ENCODE peak calls at places on chromosomes 6 and 20, in eight cellular contexts. O is stimulated activated CD4-positive, alpha-beta T cell treated with anti-CD3 and anti-CD28 coated beads, Interleukin-1b, Interleukin-23, amount 100 ng/mL, for 1 hour; A is CMK; X is stimulated activated CD8-positive, alpha-beta memory T cell treated with anti-CD3 and anti-CD28 coated beads, Interleukin-7, amount 100 ng/mL, for 1 hour; M is NCI-H146; W is fibroblast of pulmonary artery; N is GM13977; J is M059J. G is an unnamed sample.

GRCh38 chr6:108651781-108652227 is 91.1 kb downstream of the FOXO3 start:
- DNase-seq in N (no peak), W (peak), M (no peak), O (no peak), X (no peak), J (peak), A (no peak), G (peak)

GRCh38 chr6:90739339-90739738 is 152.5 kb upstream of the MAP3K7 start:
- DNase-seq in O (no peak), X (no peak), A (no peak), N (no peak), M (no peak), W (no peak), J (no peak), G (no peak)

GRCh38 chr6:147207351-147207750 is 3.1 kb downstream of the STXBP5 start:
- DNase-seq in X (no peak), A (no peak), W (peak), N (no peak), O (no peak), M (no peak), J (no peak), G (no peak)

GRCh38 chr20:58014628-58015315 is 213.7 kb downstream of the ANKRD60 start:
- DNase-seq in X (no peak), N (no peak), J (peak), M (no peak), O (no peak), A (no peak), W (no peak), G (no peak)

GRCh38 chr6:146582857-146583256 is 15.9 kb upstream of the ADGB start:
- DNase-seq in X (no peak), M (no peak), W (peak), N (no peak), A (no peak), J (peak), O (no peak), G (peak)

GRCh38 chr20:33835773-33836172 is 24.6 kb downstream of the CHMP4B start:
- DNase-seq in W (peak), A (no peak), J (no peak), X (no peak), N (no peak), O (no peak), M (no peak), G (peak)

GRCh38 chr20:17735206-17735804 is 35.5 kb downstream of the BANF2 start:
- DNase-seq in J (peak), W (peak), N (no peak), X (no peak), A (no peak), M (no peak), O (no peak), G (no peak)

GRCh38 chr6:139482184-139482751 is 107.8 kb upstream of the CITED2 start:
- DNase-seq in X (no peak), W (peak), O (no peak), A (no peak), M (no peak), N (no peak), J (no peak), G (no peak)

GRCh38 chr6:114101255-114101654 is 130.3 kb upstream of the HDAC2 start:
- DNase-seq in J (no peak), O (no peak), W (no peak), X (no peak), A (no peak), N (no peak), M (no peak), G (no peak)

GRCh38 chr20:59153355-59153681 is 10.3 kb upstream of the ZNF831 start:
- DNase-seq in N (no peak), A (no peak), X (no peak), M (no peak), W (no peak), J (no peak), O (no peak), G (peak)

GRCh38 chr6:42426191-42426590 is 25.5 kb downstream of the TRERF1 start:
- DNase-seq in X (no peak), W (no peak), J (no peak), M (no peak), N (no peak), A (no peak), O (no peak), G (no peak)

GRCh38 chr20:47686545-47686944 is 98.7 kb downstream of the SULF2 start:
- DNase-seq in J (peak), N (no peak), W (peak), X (no peak), M (peak), A (no peak), O (no peak), G (no peak)

GRCh38 chr6:148508401-148509151 is 165.9 kb downstream of the SASH1 start:
- DNase-seq in X (no peak), O (no peak), W (peak), M (no peak), A (no peak), J (peak), N (no peak), G (no peak)

GRCh38 chr6:2611092-2611491 is 139.6 kb downstream of the MYLK4 start:
- DNase-seq in M (no peak), A (no peak), X (no peak), O (no peak), N (no peak), J (peak), W (peak), G (no peak)

GRCh38 chr6:154580397-154581135 is 70.1 kb upstream of the CNKSR3 start:
- DNase-seq in O (no peak), N (no peak), W (no peak), A (no peak), X (no peak), M (no peak), J (peak), G (no peak)

GRCh38 chr6:24394777-24395437 is 7.8 kb upstream of the MRS2 start:
- DNase-seq in X (no peak), A (no peak), M (no peak), N (no peak), W (peak), O (no peak), J (peak), G (no peak)

GRCh38 chr20:40807771-40808170 is 118.7 kb upstream of the MAFB start:
- DNase-seq in W (no peak), O (no peak), J (no peak), M (no peak), X (no peak), N (no peak), A (no peak), G (no peak)

GRCh38 chr20:63124782-63125580 is 91.0 kb downstream of the YTHDF1 start:
- DNase-seq in X (no peak), M (no peak), W (no peak), O (no peak), J (no peak), A (no peak), N (no peak), G (peak)

GRCh38 chr20:3932277-3933073 is 43.3 kb downstream of the PANK2 start:
- DNase-seq in W (no peak), M (no peak), J (peak), X (no peak), O (no peak), N (no peak), A (no peak), G (no peak)

GRCh38 chr6:39493174-39493573 is 170.7 kb upstream of the KCNK16 start:
- DNase-seq in X (no peak), J (peak), W (peak), M (no peak), N (no peak), A (no peak), O (no peak), G (no peak)

GRCh38 chr6:12208190-12208589 is 82.0 kb upstream of the EDN1 start:
- DNase-seq in X (no peak), N (no peak), W (peak), J (peak), M (no peak), O (no peak), A (no peak), G (no peak)

GRCh38 chr6:17998442-17998841 is 11.0 kb upstream of the KIF13A start:
- DNase-seq in W (no peak), A (no peak), N (no peak), J (peak), M (no peak), O (no peak), X (no peak), G (no peak)

GRCh38 chr6:112939543-112939942 is 592.4 kb downstream of the RFPL4B start:
- DNase-seq in M (peak), J (peak), W (peak), O (no peak), X (no peak), N (no peak), A (no peak), G (no peak)

GRCh38 chr6:34056301-34056700 is 89.6 kb downstream of the GRM4 start:
- DNase-seq in O (no peak), X (no peak), M (no peak), W (peak), J (peak), A (no peak), N (no peak), G (peak)

GRCh38 chr20:34705383-34706021 is 1.4 kb downstream of the TP53INP2 start:
- DNase-seq in M (no peak), A (no peak), W (peak), O (no peak), N (no peak), J (peak), X (no peak), G (no peak)

GRCh38 chr6:12269100-12269499 is 21.1 kb upstream of the EDN1 start:
- DNase-seq in J (no peak), O (no peak), W (no peak), N (no peak), M (no peak), X (no peak), A (no peak), G (no peak)

GRCh38 chr6:89035252-89036106 is 45.1 kb upstream of the PNRC1 start:
- DNase-seq in O (no peak), J (peak), A (no peak), W (peak), M (peak), N (no peak), X (no peak), G (peak)

GRCh38 chr20:14488756-14489479 is 151.5 kb upstream of the FLRT3 start:
- DNase-seq in W (no peak), X (no peak), N (no peak), O (no peak), A (no peak), J (no peak), M (peak), G (no peak)

GRCh38 chr20:64070244-64070993 is 7.4 kb downstream of the TCEA2 start:
- DNase-seq in O (no peak), W (no peak), X (no peak), J (no peak), A (no peak), M (no peak), N (no peak), G (no peak)

GRCh38 chr6:125259354-125259736 is 42.4 kb downstream of the HDDC2 start:
- DNase-seq in W (no peak), J (peak), N (no peak), O (no peak), M (no peak), X (no peak), A (no peak), G (no peak)

GRCh38 chr6:39887692-39888450 is 46.4 kb downstream of the MOCS1 start:
- DNase-seq in W (peak), X (no peak), A (no peak), N (no peak), O (no peak), J (peak), M (no peak), G (peak)

GRCh38 chr20:1626528-1627192 is 6.9 kb upstream of the SIRPB1 start:
- DNase-seq in J (peak), W (no peak), X (no peak), O (no peak), M (no peak), N (no peak), A (no peak), G (no peak)

GRCh38 chr20:50540620-50541605 is 30.7 kb downstream of the PTPN1 start:
- DNase-seq in A (no peak), X (no peak), W (peak), M (no peak), J (peak), N (no peak), O (no peak), G (no peak)

GRCh38 chr20:63273635-63274380 is 1.2 kb downstream of the ARFGAP1 start:
- DNase-seq in M (peak), A (no peak), N (no peak), O (no peak), W (peak), X (no peak), J (peak), G (no peak)

GRCh38 chr6:40097590-40097989 is 163.3 kb upstream of the MOCS1 start:
- DNase-seq in A (no peak), O (no peak), X (no peak), J (no peak), W (no peak), M (no peak), N (no peak), G (no peak)

GRCh38 chr6:73240730-73241129 is 15.4 kb upstream of the KHDC1L start:
- DNase-seq in W (no peak), N (no peak), O (no peak), M (no peak), X (no peak), J (no peak), A (no peak), G (no peak)

GRCh38 chr6:116444092-116444491 is 17.1 kb upstream of the CALHM6 start:
- DNase-seq in A (no peak), N (no peak), X (no peak), M (peak), O (no peak), J (peak), W (peak), G (no peak)